ENCODE peak calls at places on chromosomes 11 and 22, in four cellular contexts. One of them, this sample, is unnamed.

GRCh38 chr22:38016182-38017078 is 32.1 kb upstream of the SOX10 start:
- DNase-seq in tibial nerve: peak
- DNase-seq in NCI-H748 treated with DMSO at 0.1 percent for 48 hours: no peak
- DNase-seq in T-cell: no peak
- DNase-seq in this sample: no peak

GRCh38 chr11:58028687-58029411 is 1.9 kb upstream of the OR6Q1 start:
- DNase-seq in T-cell: no peak
- DNase-seq in NCI-H748 treated with DMSO at 0.1 percent for 48 hours: no peak
- DNase-seq in tibial nerve: peak
- DNase-seq in this sample: no peak

GRCh38 chr11:2591805-2592204 is 108.0 kb downstream of the KCNQ1OT1 start:
- DNase-seq in tibial nerve: no peak
- DNase-seq in T-cell: no peak
- DNase-seq in NCI-H748 treated with DMSO at 0.1 percent for 48 hours: no peak
- DNase-seq in this sample: no peak

GRCh38 chr11:33719587-33719986 is 16.6 kb downstream of the CD59 start:
- DNase-seq in T-cell: no peak
- DNase-seq in NCI-H748 treated with DMSO at 0.1 percent for 48 hours: no peak
- DNase-seq in tibial nerve: no peak
- DNase-seq in this sample: no peak

GRCh38 chr11:6638437-6638836 is 17.2 kb downstream of the DCHS1 start:
- DNase-seq in T-cell: no peak
- DNase-seq in tibial nerve: no peak
- DNase-seq in NCI-H748 treated with DMSO at 0.1 percent for 48 hours: no peak
- DNase-seq in this sample: no peak

GRCh38 chr11:121281609-121282164 is 10.9 kb upstream of the SC5D start:
- DNase-seq in tibial nerve: no peak
- DNase-seq in NCI-H748 treated with DMSO at 0.1 percent for 48 hours: no peak
- DNase-seq in T-cell: no peak
- DNase-seq in this sample: no peak

GRCh38 chr22:35530700-35531099 is 9.9 kb upstream of the RASD2 start:
- DNase-seq in T-cell: no peak
- DNase-seq in NCI-H748 treated with DMSO at 0.1 percent for 48 hours: no peak
- DNase-seq in tibial nerve: no peak
- DNase-seq in this sample: no peak

GRCh38 chr11:120931057-120931779 is 92.7 kb upstream of the TBCEL start:
- DNase-seq in T-cell: no peak
- DNase-seq in NCI-H748 treated with DMSO at 0.1 percent for 48 hours: no peak
- DNase-seq in tibial nerve: no peak
- DNase-seq in this sample: no peak

GRCh38 chr22:48630848-48631247 is 1196.8 kb downstream of the BRD1 start:
- DNase-seq in tibial nerve: no peak
- DNase-seq in NCI-H748 treated with DMSO at 0.1 percent for 48 hours: no peak
- DNase-seq in T-cell: no peak
- DNase-seq in this sample: no peak

GRCh38 chr11:69377029-69377952 is 83.3 kb downstream of the MYEOV start:
- DNase-seq in NCI-H748 treated with DMSO at 0.1 percent for 48 hours: no peak
- DNase-seq in T-cell: no peak
- DNase-seq in tibial nerve: no peak
- DNase-seq in this sample: no peak

GRCh38 chr22:18067548-18068341 is 10.0 kb upstream of the PEX26 start:
- DNase-seq in T-cell: no peak
- DNase-seq in tibial nerve: no peak
- DNase-seq in NCI-H748 treated with DMSO at 0.1 percent for 48 hours: no peak
- DNase-seq in this sample: no peak

GRCh38 chr11:1205121-1205986 is 17.5 kb upstream of the MUC5B start:
- DNase-seq in NCI-H748 treated with DMSO at 0.1 percent for 48 hours: no peak
- DNase-seq in T-cell: no peak
- DNase-seq in tibial nerve: no peak
- DNase-seq in this sample: no peak

GRCh38 chr11:106708348-106708747 is 309.9 kb downstream of the GUCY1A2 start:
- DNase-seq in T-cell: no peak
- DNase-seq in tibial nerve: no peak
- DNase-seq in NCI-H748 treated with DMSO at 0.1 percent for 48 hours: no peak
- DNase-seq in this sample: no peak

GRCh38 chr11:18254781-18255361 is 6.4 kb upstream of the SAA2 start:
- DNase-seq in NCI-H748 treated with DMSO at 0.1 percent for 48 hours: no peak
- DNase-seq in T-cell: no peak
- DNase-seq in tibial nerve: no peak
- DNase-seq in this sample: no peak

GRCh38 chr11:15035283-15035682 is 38.1 kb upstream of the CALCB start:
- DNase-seq in NCI-H748 treated with DMSO at 0.1 percent for 48 hours: peak
- DNase-seq in tibial nerve: no peak
- DNase-seq in T-cell: no peak
- DNase-seq in this sample: no peak

GRCh38 chr11:125036933-125037332 is 26.2 kb upstream of the SLC37A2 start:
- DNase-seq in T-cell: no peak
- DNase-seq in NCI-H748 treated with DMSO at 0.1 percent for 48 hours: no peak
- DNase-seq in tibial nerve: no peak
- DNase-seq in this sample: no peak

GRCh38 chr22:20424937-20425587 is 12.6 kb downstream of the SCARF2 start:
- DNase-seq in NCI-H748 treated with DMSO at 0.1 percent for 48 hours: no peak
- DNase-seq in tibial nerve: no peak
- DNase-seq in T-cell: no peak
- DNase-seq in this sample: no peak

GRCh38 chr22:49234459-49234858 is 593.2 kb downstream of the BRD1 start:
- DNase-seq in NCI-H748 treated with DMSO at 0.1 percent for 48 hours: no peak
- DNase-seq in T-cell: no peak
- DNase-seq in tibial nerve: no peak
- DNase-seq in this sample: no peak

GRCh38 chr11:108518581-108518980 is 20.4 kb upstream of the POGLUT3 start:
- DNase-seq in T-cell: no peak
- DNase-seq in tibial nerve: no peak
- DNase-seq in NCI-H748 treated with DMSO at 0.1 percent for 48 hours: no peak
- DNase-seq in this sample: no peak

GRCh38 chr11:12235945-12236743 is 125.8 kb downstream of the MICAL2 start:
- DNase-seq in T-cell: peak
- DNase-seq in tibial nerve: peak
- DNase-seq in NCI-H748 treated with DMSO at 0.1 percent for 48 hours: peak
- DNase-seq in this sample: peak

GRCh38 chr11:12052676-12053605 is 44.5 kb upstream of the DKK3 start:
- DNase-seq in NCI-H748 treated with DMSO at 0.1 percent for 48 hours: peak
- DNase-seq in T-cell: no peak
- DNase-seq in tibial nerve: no peak
- DNase-seq in this sample: peak

GRCh38 chr22:44497218-44497903 is 672 bp downstream of the RTL6 start:
- DNase-seq in T-cell: no peak
- DNase-seq in tibial nerve: no peak
- DNase-seq in NCI-H748 treated with DMSO at 0.1 percent for 48 hours: no peak
- DNase-seq in this sample: no peak

GRCh38 chr22:21834869-21835268 is 32.6 kb downstream of the MAPK1 start:
- DNase-seq in T-cell: no peak
- DNase-seq in NCI-H748 treated with DMSO at 0.1 percent for 48 hours: no peak
- DNase-seq in tibial nerve: no peak
- DNase-seq in this sample: no peak

GRCh38 chr11:27864046-27865025 is 164.1 kb upstream of the BDNF start:
- DNase-seq in tibial nerve: no peak
- DNase-seq in NCI-H748 treated with DMSO at 0.1 percent for 48 hours: no peak
- DNase-seq in T-cell: no peak
- DNase-seq in this sample: no peak

GRCh38 chr11:65275906-65276305 is 14.1 kb downstream of the POLA2 start:
- DNase-seq in T-cell: no peak
- DNase-seq in tibial nerve: no peak
- DNase-seq in NCI-H748 treated with DMSO at 0.1 percent for 48 hours: no peak
- DNase-seq in this sample: no peak

GRCh38 chr11:126638663-126639062 is 283.2 kb downstream of the ST3GAL4 start:
- DNase-seq in tibial nerve: no peak
- DNase-seq in T-cell: no peak
- DNase-seq in NCI-H748 treated with DMSO at 0.1 percent for 48 hours: no peak
- DNase-seq in this sample: no peak

GRCh38 chr11:128643661-128644060 is 50.2 kb upstream of the FLI1 start:
- DNase-seq in T-cell: no peak
- DNase-seq in NCI-H748 treated with DMSO at 0.1 percent for 48 hours: no peak
- DNase-seq in tibial nerve: no peak
- DNase-seq in this sample: no peak

GRCh38 chr22:39956932-39957664 is 3.1 kb upstream of the TMA7B start:
- DNase-seq in NCI-H748 treated with DMSO at 0.1 percent for 48 hours: no peak
- DNase-seq in T-cell: no peak
- DNase-seq in tibial nerve: no peak
- DNase-seq in this sample: peak

GRCh38 chr11:111540114-111540920 is at the start of gene LAYN:
- DNase-seq in NCI-H748 treated with DMSO at 0.1 percent for 48 hours: no peak
- DNase-seq in T-cell: peak
- DNase-seq in tibial nerve: no peak
- DNase-seq in this sample: peak

GRCh38 chr11:64534391-64534801 is 56.6 kb upstream of the SLC22A12 start:
- DNase-seq in T-cell: no peak
- DNase-seq in NCI-H748 treated with DMSO at 0.1 percent for 48 hours: no peak
- DNase-seq in tibial nerve: no peak
- DNase-seq in this sample: no peak

This sample was measured in COR-L47.